ENCODE peak calls at places on chromosomes 7 and 10, in seven cellular contexts. V is AG04450, A is pancreas, X is kidney, G is BE2C, O is testis, T is suprapubic skin. Z is an unnamed sample.

GRCh38 chr7:19928247-19928646 is 154.8 kb upstream of the TMEM196 start:
- DNase-seq in O (no peak), T (no peak), G (no peak), A (no peak), X (no peak), V (no peak), Z (no peak)

GRCh38 chr10:119575506-119575905 is 21.3 kb downstream of the TIAL1 start:
- DNase-seq in X (no peak), G (no peak), V (no peak), A (no peak), T (no peak), O (no peak), Z (no peak)

GRCh38 chr10:100100651-100101525 is 19.2 kb upstream of the CPN1 start:
- DNase-seq in V (peak), T (no peak), O (no peak), G (no peak), X (no peak), A (no peak), Z (no peak)

GRCh38 chr7:69813637-69814240 is 215.5 kb downstream of the AUTS2 start:
- DNase-seq in X (no peak), A (no peak), O (no peak), T (no peak), V (no peak), G (no peak), Z (no peak)

GRCh38 chr10:62183442-62183841 is 85.2 kb downstream of the RTKN2 start:
- DNase-seq in X (no peak), A (no peak), G (no peak), O (no peak), T (no peak), V (no peak), Z (no peak)

GRCh38 chr7:767941-768729 is 41.1 kb upstream of the PRKAR1B start:
- DNase-seq in A (no peak), X (peak), G (peak), T (no peak), V (no peak), O (peak), Z (no peak)

GRCh38 chr10:75034714-75035258 is 76.7 kb upstream of the SAMD8 start:
- DNase-seq in G (no peak), T (no peak), A (no peak), X (no peak), V (no peak), O (peak), Z (no peak)

GRCh38 chr10:2714597-2714996 is 352.8 kb upstream of the PFKP start:
- DNase-seq in G (no peak), X (no peak), V (no peak), O (no peak), A (no peak), T (no peak), Z (no peak)

GRCh38 chr7:73606801-73607691 is 17.3 kb downstream of the MLXIPL start:
- DNase-seq in T (no peak), G (peak), A (peak), V (no peak), X (no peak), O (peak), Z (no peak)

GRCh38 chr7:90401989-90402388 is 1.3 kb upstream of the CLDN12 start:
- DNase-seq in V (no peak), X (no peak), A (no peak), O (peak), G (peak), T (no peak), Z (no peak)

GRCh38 chr7:34747176-34747781 is 89.3 kb downstream of the NPSR1 start:
- DNase-seq in V (no peak), A (no peak), G (no peak), T (no peak), X (no peak), O (no peak), Z (no peak)

GRCh38 chr7:80581472-80581871 is 57.0 kb upstream of the CD36 start:
- DNase-seq in A (no peak), G (no peak), X (no peak), V (no peak), T (no peak), O (no peak), Z (peak)

GRCh38 chr7:83305027-83305426 is 142.3 kb upstream of the PCLO start:
- DNase-seq in A (no peak), T (no peak), G (no peak), V (no peak), X (no peak), O (no peak), Z (no peak)

GRCh38 chr7:84780158-84781124 is 406.4 kb downstream of the SEMA3D start:
- DNase-seq in V (no peak), T (no peak), O (no peak), G (no peak), A (no peak), X (peak), Z (no peak)

GRCh38 chr10:103554488-103555320 is 61.2 kb downstream of the NEURL1 start:
- DNase-seq in T (no peak), A (peak), V (peak), X (peak), O (peak), G (peak), Z (no peak)

GRCh38 chr10:113897693-113898618 is 43.5 kb downstream of the NHLRC2 start:
- DNase-seq in O (no peak), T (no peak), A (no peak), G (no peak), X (no peak), V (no peak), Z (no peak)

GRCh38 chr7:91517408-91517807 is 253.2 kb downstream of the FZD1 start:
- DNase-seq in T (no peak), A (no peak), X (no peak), G (no peak), O (no peak), V (no peak), Z (peak)

GRCh38 chr7:55965805-55966421 is 1.5 kb downstream of the NIPSNAP2 start:
- DNase-seq in X (no peak), A (no peak), V (no peak), T (no peak), O (peak), G (no peak), Z (no peak)

GRCh38 chr7:38863609-38864291 is 45.2 kb downstream of the VPS41 start:
- DNase-seq in X (peak), T (no peak), G (no peak), O (no peak), A (peak), V (no peak), Z (no peak)

GRCh38 chr7:158310924-158311713 is 276.5 kb downstream of the PTPRN2 start:
- DNase-seq in T (no peak), O (no peak), A (no peak), V (no peak), X (no peak), G (no peak), Z (no peak)

GRCh38 chr7:5743803-5744202 is 37.7 kb downstream of the RNF216 start:
- DNase-seq in O (no peak), G (no peak), X (no peak), V (no peak), T (no peak), A (no peak), Z (no peak)

GRCh38 chr10:8487346-8487745 is 432.9 kb downstream of the GATA3 start:
- DNase-seq in A (no peak), T (no peak), G (no peak), X (no peak), O (no peak), V (no peak), Z (no peak)

GRCh38 chr7:76340617-76341131 is 18.1 kb downstream of the YWHAG start:
- DNase-seq in A (no peak), O (no peak), V (no peak), X (no peak), T (no peak), G (no peak), Z (no peak)

GRCh38 chr10:132571565-132572544 is 34.3 kb downstream of the INPP5A start:
- DNase-seq in G (peak), X (no peak), T (peak), O (no peak), V (peak), A (peak), Z (peak)

GRCh38 chr7:55024776-55025175 is 6.0 kb downstream of the EGFR start:
- DNase-seq in V (no peak), A (no peak), X (no peak), O (no peak), G (no peak), T (no peak), Z (no peak)

GRCh38 chr7:100568936-100569844 is 4.5 kb downstream of the SAP25 start:
- DNase-seq in X (no peak), T (no peak), V (no peak), O (peak), A (no peak), G (peak), Z (no peak)
- TF ChIP-seq CTCF in X (peak), T (peak), V (peak), O (peak), A (no peak), G (peak), Z (peak)

GRCh38 chr7:31134246-31135188 is 82.4 kb downstream of the ADCYAP1R1 start:
- DNase-seq in X (peak), V (peak), G (peak), T (no peak), O (peak), A (peak), Z (no peak)
- H3K4me3 ChIP-seq in X (no peak), V (no peak), G (no peak), T (no peak), O (peak), A (no peak), Z (no peak)

DNA sequence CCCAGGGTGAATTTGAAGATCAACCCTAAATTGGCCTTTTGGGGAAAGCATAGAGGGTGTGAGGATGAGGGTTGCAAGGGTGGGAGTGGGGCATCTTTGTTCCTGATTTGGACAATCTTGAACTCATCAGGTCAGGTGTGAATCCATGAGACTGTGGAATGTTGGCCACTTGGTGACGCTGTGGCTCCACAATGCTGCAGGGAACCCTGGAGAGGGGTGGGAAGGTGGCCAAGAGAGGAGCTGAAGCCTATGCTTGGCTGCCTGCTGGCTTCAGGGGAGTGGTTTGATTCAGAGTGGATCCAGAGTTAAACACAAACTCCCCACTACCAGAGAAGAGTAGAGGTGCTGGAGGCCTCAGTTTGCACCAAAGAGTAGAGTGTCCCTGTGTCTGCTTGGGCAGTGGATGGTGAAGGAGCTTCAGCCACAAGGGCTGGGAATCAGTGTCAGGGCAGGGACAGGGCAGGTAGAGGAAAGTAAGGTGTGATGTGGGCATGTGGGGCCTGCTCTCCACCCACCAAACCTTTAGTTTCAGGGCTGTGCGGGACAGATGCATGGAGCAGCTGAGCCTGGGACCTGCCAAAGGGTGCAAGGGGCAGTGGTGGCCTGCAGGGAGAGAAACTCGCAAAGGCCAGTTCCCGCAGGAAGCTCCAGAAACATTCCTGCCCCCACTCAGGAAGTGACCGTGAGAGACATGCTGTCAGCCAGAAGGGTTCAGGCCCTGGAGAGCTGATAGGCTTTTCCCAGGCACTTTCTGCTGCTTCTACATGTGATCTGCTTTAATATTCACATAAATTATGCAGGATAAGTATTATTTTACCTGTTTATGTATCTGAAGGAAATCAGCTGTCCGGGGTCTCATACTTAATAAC is 81.0 kb upstream of the PRSS58 start:
- DNase-seq in A (no peak), X (no peak), O (peak), V (no peak), T (no peak), G (no peak), Z (no peak)
- TF ChIP-seq CTCF in A (no peak), X (peak), O (no peak), V (peak), T (no peak), G (peak), Z (peak)

GRCh38 chr10:7319632-7320031 is 91.2 kb downstream of the SFMBT2 start:
- DNase-seq in G (no peak), A (no peak), T (no peak), V (no peak), O (no peak), X (no peak), Z (no peak)
- H3K4me3 ChIP-seq in G (no peak), A (no peak), T (no peak), V (no peak), O (no peak), X (no peak), Z (no peak)

DNA sequence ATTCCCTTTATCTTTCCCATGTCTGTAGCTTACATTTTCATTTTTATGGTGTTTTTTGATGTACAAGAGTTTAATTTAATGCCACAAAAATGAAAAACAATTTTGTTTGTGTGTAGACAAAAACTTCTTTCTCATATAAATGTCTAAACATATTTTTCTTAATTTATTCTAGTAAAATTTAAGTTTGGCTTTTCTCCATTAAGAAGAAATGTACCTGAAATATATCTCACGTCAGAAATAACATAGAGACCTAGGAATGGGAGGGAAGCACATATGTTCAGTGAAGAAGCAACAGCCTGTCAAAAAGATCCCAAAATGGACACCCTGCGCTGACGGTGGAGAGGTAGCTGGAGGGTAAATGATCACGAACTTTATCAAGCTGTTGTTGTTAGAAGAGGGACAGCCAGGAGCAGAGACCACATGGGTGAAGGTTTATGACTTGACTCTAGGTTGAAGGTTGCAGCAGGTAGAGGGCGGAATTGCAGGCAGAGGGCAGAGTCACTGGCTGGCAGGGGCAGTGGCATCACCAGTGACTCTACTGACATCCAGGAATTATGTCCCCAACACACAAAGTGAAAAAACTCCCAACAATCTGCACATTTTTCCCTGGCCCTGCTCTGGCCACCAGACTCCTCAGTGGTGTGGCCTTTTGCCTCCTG is 225.9 kb upstream of the PRSS58 start:
- DNase-seq in T (no peak), A (no peak), G (no peak), X (no peak), O (no peak), V (no peak), Z (no peak)
- TF ChIP-seq CTCF in T (no peak), A (no peak), G (no peak), X (no peak), O (no peak), V (no peak), Z (peak)

GRCh38 chr7:150382123-150382843 is 3.2 kb downstream of the ZNF775 start:
- DNase-seq in O (no peak), G (no peak), V (no peak), T (no peak), X (no peak), A (no peak), Z (no peak)
- H3K4me3 ChIP-seq in O (no peak), G (no peak), V (no peak), T (no peak), X (no peak), A (no peak), Z (no peak)

DNA sequence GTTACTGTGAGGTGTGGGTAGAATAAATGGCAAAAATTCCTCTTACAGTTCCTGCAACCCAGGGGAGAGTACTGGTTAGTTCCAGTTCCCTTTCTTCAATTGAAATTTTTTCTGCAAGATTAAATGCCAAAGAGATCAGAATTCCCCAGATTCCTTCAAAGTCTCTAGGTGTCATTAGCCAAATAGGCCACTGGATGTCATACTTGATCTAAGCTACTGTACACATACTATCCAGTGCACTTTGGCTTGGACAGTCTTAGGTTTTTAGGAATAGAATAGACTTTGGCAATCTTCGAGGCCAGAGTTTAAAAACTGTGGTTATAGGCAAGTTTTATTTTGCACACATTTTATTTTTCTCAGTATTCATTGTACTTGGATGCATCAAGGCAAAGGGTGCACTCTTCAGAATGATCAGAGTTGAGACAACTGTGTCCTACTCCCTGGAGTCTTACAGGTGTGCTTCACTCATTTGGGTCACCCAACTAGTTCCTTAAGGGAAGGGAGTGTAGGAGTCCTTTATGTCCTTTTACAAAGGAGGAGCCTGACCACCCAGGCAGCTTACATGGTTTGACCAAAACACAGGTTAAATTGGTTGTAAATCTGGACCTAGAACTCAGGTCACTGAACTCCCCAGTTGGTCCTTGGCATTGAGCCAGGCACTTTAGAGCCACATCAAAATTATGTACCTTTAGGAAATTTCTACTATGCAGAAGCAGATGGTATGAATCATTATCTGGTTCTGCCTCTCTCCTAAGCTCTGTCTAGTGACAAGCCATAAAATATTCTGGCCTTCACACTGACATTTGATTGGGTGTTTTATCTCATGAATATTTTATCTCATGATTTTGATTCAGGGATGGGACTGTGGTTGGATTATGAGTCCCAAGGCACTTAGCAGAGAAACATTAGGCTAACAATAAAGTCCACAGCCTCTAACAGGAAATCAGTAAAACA is 49.5 kb downstream of the ASAH2B start:
- DNase-seq in X (no peak), A (no peak), T (no peak), O (no peak), V (peak), G (no peak), Z (no peak)
- TF ChIP-seq CTCF in X (peak), A (peak), T (no peak), O (no peak), V (peak), G (peak), Z (peak)

DNA sequence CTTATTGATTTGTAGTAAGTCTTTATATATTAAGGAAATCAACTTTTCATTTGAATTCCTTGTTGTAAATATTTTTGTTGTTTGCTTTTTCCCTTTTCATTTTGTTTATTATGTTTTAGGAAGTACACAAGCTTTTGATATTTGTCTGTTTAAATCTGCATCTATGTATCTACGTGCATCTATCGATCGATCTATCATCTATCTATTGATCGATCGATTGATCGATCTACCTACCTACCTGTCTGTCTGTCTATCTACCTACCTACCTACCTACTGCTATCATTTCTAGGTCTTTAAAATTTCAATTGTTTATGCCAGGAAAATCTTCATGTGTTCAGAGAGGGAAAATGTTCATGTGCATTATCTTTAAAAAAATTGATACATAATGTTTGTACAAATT is 216.8 kb upstream of the MTPN start:
- DNase-seq in O (no peak), G (no peak), V (no peak), X (no peak), A (no peak), T (no peak), Z (no peak)
- H3K4me3 ChIP-seq in O (no peak), G (no peak), V (no peak), X (no peak), A (no peak), T (no peak), Z (no peak)

DNA sequence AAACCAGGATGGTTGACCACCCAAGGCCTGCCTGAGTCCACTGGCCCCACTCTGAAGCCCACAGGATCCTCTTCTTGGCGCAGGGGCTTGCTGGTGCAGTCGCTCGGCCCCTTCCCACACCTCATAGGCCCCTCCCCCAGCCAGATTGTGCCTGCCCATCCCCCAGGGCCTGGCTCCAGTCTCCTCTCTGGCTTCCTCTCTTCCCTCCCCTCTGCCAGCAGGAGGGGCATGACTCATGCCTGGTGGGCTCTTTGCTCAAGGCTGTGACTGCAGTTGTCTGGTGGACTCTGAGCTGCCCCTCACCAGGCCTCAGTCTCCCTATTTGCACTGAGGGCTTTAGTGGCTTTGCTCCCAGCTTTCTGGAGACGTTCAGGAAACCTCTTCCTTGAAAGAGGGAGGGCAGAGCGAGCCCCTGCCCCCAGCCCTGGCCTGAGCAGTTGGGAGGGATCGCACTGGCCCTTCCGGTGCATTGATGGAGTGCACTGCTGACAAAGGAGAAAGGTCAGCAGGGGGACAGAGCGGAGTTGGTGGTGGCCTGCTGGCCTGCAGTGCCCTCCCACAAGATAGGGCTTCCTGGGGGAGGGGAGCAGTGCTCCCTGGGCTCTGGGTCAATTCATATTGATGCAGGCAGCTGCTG is 60.7 kb downstream of the ZMIZ1 start:
- DNase-seq in A (no peak), O (no peak), T (no peak), V (no peak), X (no peak), G (peak), Z (no peak)
- TF ChIP-seq CTCF in A (no peak), O (no peak), T (no peak), V (peak), X (no peak), G (peak), Z (peak)

GRCh38 chr7:102222445-102222844 is 64.2 kb upstream of the SH2B2 start:
- DNase-seq in V (no peak), O (no peak), T (no peak), X (no peak), A (no peak), G (no peak), Z (no peak)

GRCh38 chr7:102220229-102220850 is 66.3 kb upstream of the SH2B2 start:
- DNase-seq in O (no peak), X (no peak), G (no peak), A (no peak), T (no peak), V (no peak), Z (no peak)

GRCh38 chr7:102221961-102222360 is 64.7 kb upstream of the SH2B2 start:
- DNase-seq in T (no peak), G (no peak), X (no peak), V (no peak), O (no peak), A (no peak), Z (no peak)

GRCh38 chr7:102223175-102223574 is 63.5 kb upstream of the SH2B2 start:
- DNase-seq in G (no peak), T (no peak), A (no peak), O (no peak), V (no peak), X (no peak), Z (no peak)

GRCh38 chr7:102220929-102221850 is 65.5 kb upstream of the SH2B2 start:
- DNase-seq in T (no peak), V (peak), O (no peak), X (no peak), G (no peak), A (no peak), Z (no peak)
- H3K4me3 ChIP-seq in T (no peak), V (peak), O (no peak), X (no peak), G (no peak), A (no peak), Z (no peak)